ENCODE peak calls at places on chromosomes 16 and 17, in four cellular contexts. One of them, this sample, is unnamed.

GRCh38 chr16:73143681-73144370 is 95.9 kb upstream of the ZFHX3 start:
- DNase-seq in hepatocyte: no peak
- DNase-seq in thoracic aorta: no peak
- DNase-seq in SJSA1: peak; percentile 14
- DNase-seq in this sample: no peak

GRCh38 chr17:42525221-42525620 is 10.8 kb upstream of the NAGLU start:
- DNase-seq in hepatocyte: no peak
- DNase-seq in thoracic aorta: no peak
- DNase-seq in SJSA1: no peak
- DNase-seq in this sample: no peak

GRCh38 chr17:45235071-45236001 is 13.7 kb downstream of the FMNL1 start:
- DNase-seq in hepatocyte: peak; percentile 87
- DNase-seq in thoracic aorta: peak; percentile 30
- DNase-seq in SJSA1: peak; percentile 50
- DNase-seq in this sample: peak; percentile 93

GRCh38 chr16:87581867-87582220 is 20.5 kb upstream of the JPH3 start:
- DNase-seq in hepatocyte: peak; percentile 63
- DNase-seq in thoracic aorta: peak; percentile 77
- DNase-seq in SJSA1: peak; percentile 98
- DNase-seq in this sample: no peak

GRCh38 chr17:78789663-78790181 is 7.6 kb upstream of the CYTH1 start:
- DNase-seq in hepatocyte: peak; percentile 40
- DNase-seq in thoracic aorta: no peak
- DNase-seq in SJSA1: peak; percentile 80
- DNase-seq in this sample: no peak

GRCh38 chr17:9185688-9186289 is 164.5 kb downstream of the NTN1 start:
- DNase-seq in hepatocyte: no peak
- DNase-seq in thoracic aorta: no peak
- DNase-seq in SJSA1: no peak
- DNase-seq in this sample: no peak

GRCh38 chr16:65038125-65038524 is 83.7 kb downstream of the CDH11 start:
- DNase-seq in hepatocyte: peak; percentile 13
- DNase-seq in thoracic aorta: no peak
- DNase-seq in SJSA1: no peak
- DNase-seq in this sample: peak; percentile 32

GRCh38 chr16:27326738-27327585 is 13.2 kb downstream of the IL4R start:
- DNase-seq in hepatocyte: peak; percentile 88
- DNase-seq in thoracic aorta: peak; percentile 79
- DNase-seq in SJSA1: no peak
- DNase-seq in this sample: peak; percentile 93

GRCh38 chr17:57875109-57876022 is 25.5 kb upstream of the MRPS23 start:
- DNase-seq in hepatocyte: peak; percentile 93
- DNase-seq in thoracic aorta: peak; percentile 68
- DNase-seq in SJSA1: peak; percentile 99
- DNase-seq in this sample: peak; percentile 89

GRCh38 chr17:49708515-49709161 is 874 bp upstream of the SLC35B1 start:
- DNase-seq in hepatocyte: no peak
- DNase-seq in thoracic aorta: no peak
- DNase-seq in SJSA1: no peak
- DNase-seq in this sample: peak; percentile 67

GRCh38 chr16:82192665-82193064 is 22.6 kb upstream of the MPHOSPH6 start:
- DNase-seq in hepatocyte: no peak
- DNase-seq in thoracic aorta: no peak
- DNase-seq in SJSA1: peak; percentile 5
- DNase-seq in this sample: no peak

GRCh38 chr17:13562271-13562800 is 39.4 kb downstream of the HS3ST3A1 start:
- DNase-seq in hepatocyte: peak; percentile 58
- DNase-seq in thoracic aorta: no peak
- DNase-seq in SJSA1: no peak
- DNase-seq in this sample: no peak

GRCh38 chr16:46972429-46972970 is 974 bp downstream of the DNAJA2 start:
- DNase-seq in hepatocyte: peak; percentile 32
- DNase-seq in thoracic aorta: no peak
- DNase-seq in SJSA1: peak; percentile 1
- DNase-seq in this sample: peak; percentile 85

GRCh38 chr16:55146939-55147338 is 177.1 kb upstream of the IRX6 start:
- DNase-seq in hepatocyte: peak; percentile 13
- DNase-seq in thoracic aorta: no peak
- DNase-seq in SJSA1: no peak
- DNase-seq in this sample: no peak

GRCh38 chr17:50205111-50205821 is 3.8 kb upstream of the COL1A1 start:
- DNase-seq in hepatocyte: no peak
- DNase-seq in thoracic aorta: no peak
- DNase-seq in SJSA1: no peak
- DNase-seq in this sample: peak; percentile 43

GRCh38 chr16:22192261-22193133 is 13.6 kb upstream of the EEF2K start:
- DNase-seq in hepatocyte: peak; percentile 79
- DNase-seq in thoracic aorta: peak; percentile 22
- DNase-seq in SJSA1: peak; percentile 76
- DNase-seq in this sample: no peak

GRCh38 chr16:22194707-22195444 is 11.2 kb upstream of the EEF2K start:
- DNase-seq in hepatocyte: no peak
- DNase-seq in thoracic aorta: no peak
- DNase-seq in SJSA1: no peak
- DNase-seq in this sample: no peak

GRCh38 chr16:22191089-22191965 is 14.8 kb upstream of the EEF2K start:
- DNase-seq in hepatocyte: peak; percentile 99
- DNase-seq in thoracic aorta: peak; percentile 100
- DNase-seq in SJSA1: peak; percentile 99
- DNase-seq in this sample: peak; percentile 90

GRCh38 chr16:22191966-22192260 is 14.2 kb upstream of the EEF2K start:
- DNase-seq in hepatocyte: peak; percentile 39
- DNase-seq in thoracic aorta: no peak
- DNase-seq in SJSA1: no peak
- DNase-seq in this sample: no peak

DNA sequence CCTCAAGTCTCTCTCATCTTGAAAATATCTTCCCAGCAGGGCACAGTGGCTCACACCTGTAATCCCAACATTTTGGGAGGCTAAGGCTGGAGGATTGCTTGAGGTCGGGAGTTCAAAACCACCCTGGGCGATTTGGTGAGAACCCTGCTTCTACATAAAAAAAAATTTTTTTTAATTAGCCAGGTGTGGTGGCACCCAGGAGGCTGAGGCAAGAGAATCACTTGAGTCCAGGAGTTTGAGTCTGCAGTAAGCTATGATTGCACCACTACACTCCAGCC is 13.0 kb upstream of the EEF2K start:
- DNase-seq in hepatocyte: no peak
- DNase-seq in thoracic aorta: no peak
- DNase-seq in SJSA1: no peak
- DNase-seq in this sample: no peak
- H3K4me3 ChIP-seq in hepatocyte: no peak overlapping the region
- H3K4me3 ChIP-seq in thoracic aorta: no peak overlapping the region
- H3K4me3 ChIP-seq in SJSA1: no peak overlapping the region
- H3K4me3 ChIP-seq in this sample: no peak overlapping the region

GRCh38 chr17:67733371-67733770 is 15.6 kb downstream of the NOL11 start:
- DNase-seq in hepatocyte: no peak
- DNase-seq in thoracic aorta: no peak
- DNase-seq in SJSA1: no peak
- DNase-seq in this sample: peak; percentile 22
- H3K36me3 ChIP-seq in hepatocyte: no peaks in the 10 kb centered on the region
- H3K36me3 ChIP-seq in thoracic aorta: peaks cover 43% of the 10 kb centered on the region
- H3K36me3 ChIP-seq in SJSA1: peaks cover 95% of the 10 kb centered on the region
- H3K36me3 ChIP-seq in this sample: peaks cover 12% of the 10 kb centered on the region

DNA sequence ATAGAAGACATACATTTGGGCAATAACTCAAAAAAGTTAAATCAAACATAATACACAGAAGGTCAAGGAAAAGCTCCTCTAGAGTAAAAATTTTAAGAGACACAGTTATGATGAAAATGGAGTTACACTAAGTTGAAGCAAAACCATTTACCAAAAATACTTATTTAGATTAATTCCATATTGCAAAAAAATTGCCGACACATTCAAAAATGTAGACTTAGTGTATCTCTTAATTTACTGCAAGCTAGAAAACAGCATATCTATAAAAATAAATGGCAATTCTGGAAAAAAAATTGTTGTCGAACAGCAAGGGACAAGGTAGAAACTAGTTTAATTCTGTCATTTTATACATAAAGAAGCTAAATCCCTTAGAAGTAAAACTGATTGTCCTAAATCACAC is 248.7 kb upstream of the KIF2B start:
- DNase-seq in hepatocyte: no peak
- DNase-seq in thoracic aorta: no peak
- DNase-seq in SJSA1: no peak
- DNase-seq in this sample: no peak
- H3K4me3 ChIP-seq in hepatocyte: no peak overlapping the region
- H3K4me3 ChIP-seq in thoracic aorta: no peak overlapping the region
- H3K4me3 ChIP-seq in SJSA1: no peak overlapping the region
- H3K4me3 ChIP-seq in this sample: no peak overlapping the region

GRCh38 chr16:11689031-11689840 is 21.0 kb downstream of the SNN start:
- DNase-seq in hepatocyte: no peak
- DNase-seq in thoracic aorta: no peak
- DNase-seq in SJSA1: no peak
- DNase-seq in this sample: no peak

GRCh38 chr16:11685844-11686618 is 17.8 kb downstream of the SNN start:
- DNase-seq in hepatocyte: no peak
- DNase-seq in thoracic aorta: no peak
- DNase-seq in SJSA1: peak; percentile 46
- DNase-seq in this sample: no peak

GRCh38 chr16:11686713-11687112 is 18.5 kb downstream of the SNN start:
- DNase-seq in hepatocyte: no peak
- DNase-seq in thoracic aorta: no peak
- DNase-seq in SJSA1: no peak
- DNase-seq in this sample: no peak

GRCh38 chr16:11688520-11688886 is 20.2 kb downstream of the SNN start:
- DNase-seq in hepatocyte: no peak
- DNase-seq in thoracic aorta: no peak
- DNase-seq in SJSA1: no peak
- DNase-seq in this sample: no peak

DNA sequence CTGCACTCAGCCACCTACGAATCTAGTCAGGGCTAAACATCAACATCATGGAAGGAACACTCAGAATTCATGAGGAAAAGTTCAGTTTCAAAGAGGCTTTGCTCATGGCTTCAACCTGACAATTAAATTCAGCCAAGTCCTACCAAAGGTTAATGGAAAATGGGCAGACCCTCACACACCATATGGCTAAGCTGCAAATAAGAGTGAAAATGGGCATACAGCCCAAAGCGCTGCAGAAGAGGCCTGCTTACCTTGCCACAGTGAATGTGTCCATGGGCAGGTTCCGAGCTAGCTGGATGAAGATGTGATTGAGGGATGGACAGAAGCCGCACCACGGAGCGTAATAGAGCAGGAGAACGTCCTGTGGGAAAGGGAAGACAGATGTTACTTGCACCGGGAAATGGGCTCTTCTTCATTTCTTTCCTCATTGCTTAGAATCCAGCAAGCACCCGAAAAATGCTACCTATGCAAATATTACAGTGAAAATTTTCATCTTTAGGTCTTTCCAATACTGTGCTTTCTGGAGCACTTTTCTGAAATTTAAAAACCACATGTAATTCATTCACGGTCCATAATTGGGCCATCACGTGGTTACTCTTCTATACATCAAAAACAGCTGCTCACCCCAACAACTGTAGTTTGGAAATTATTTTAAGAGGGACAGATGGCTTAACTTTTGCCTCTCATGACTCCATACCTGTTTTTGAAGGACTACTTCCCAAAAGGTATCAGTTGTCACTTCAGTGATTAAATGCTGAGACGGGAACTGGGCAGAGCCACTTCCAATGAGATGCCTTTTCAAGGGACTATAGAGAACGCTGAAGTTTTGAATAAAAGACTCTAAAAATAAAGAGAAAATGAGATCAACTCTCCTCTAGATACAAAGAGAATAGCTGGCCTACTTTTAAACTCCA is 19.6 kb downstream of the SNN start:
- DNase-seq in hepatocyte: no peak
- DNase-seq in thoracic aorta: no peak
- DNase-seq in SJSA1: no peak
- DNase-seq in this sample: no peak
- H3K36me3 ChIP-seq in hepatocyte: no peaks in the 10 kb centered on the region
- H3K36me3 ChIP-seq in thoracic aorta: peaks cover 38% of the 10 kb centered on the region
- H3K36me3 ChIP-seq in SJSA1: peaks cover 60% of the 10 kb centered on the region
- H3K36me3 ChIP-seq in this sample: peaks cover 11% of the 10 kb centered on the region

GRCh38 chr16:56931769-56932587 is at the start of gene HERPUD1:
- DNase-seq in hepatocyte: peak; percentile 99
- DNase-seq in thoracic aorta: peak; percentile 89
- DNase-seq in SJSA1: peak; percentile 95
- DNase-seq in this sample: peak; percentile 99

GRCh38 chr16:56929639-56930038 is 2.3 kb upstream of the HERPUD1 start:
- DNase-seq in hepatocyte: no peak
- DNase-seq in thoracic aorta: no peak
- DNase-seq in SJSA1: no peak
- DNase-seq in this sample: no peak

GRCh38 chr16:56931253-56931768 is 631 bp upstream of the HERPUD1 start:
- DNase-seq in hepatocyte: peak; percentile 28
- DNase-seq in thoracic aorta: no peak
- DNase-seq in SJSA1: no peak
- DNase-seq in this sample: peak; percentile 57

GRCh38 chr16:56932588-56933265 is 785 bp downstream of the HERPUD1 start:
- DNase-seq in hepatocyte: peak; percentile 80
- DNase-seq in thoracic aorta: peak; percentile 54
- DNase-seq in SJSA1: peak; percentile 67
- DNase-seq in this sample: peak; percentile 64

DNA sequence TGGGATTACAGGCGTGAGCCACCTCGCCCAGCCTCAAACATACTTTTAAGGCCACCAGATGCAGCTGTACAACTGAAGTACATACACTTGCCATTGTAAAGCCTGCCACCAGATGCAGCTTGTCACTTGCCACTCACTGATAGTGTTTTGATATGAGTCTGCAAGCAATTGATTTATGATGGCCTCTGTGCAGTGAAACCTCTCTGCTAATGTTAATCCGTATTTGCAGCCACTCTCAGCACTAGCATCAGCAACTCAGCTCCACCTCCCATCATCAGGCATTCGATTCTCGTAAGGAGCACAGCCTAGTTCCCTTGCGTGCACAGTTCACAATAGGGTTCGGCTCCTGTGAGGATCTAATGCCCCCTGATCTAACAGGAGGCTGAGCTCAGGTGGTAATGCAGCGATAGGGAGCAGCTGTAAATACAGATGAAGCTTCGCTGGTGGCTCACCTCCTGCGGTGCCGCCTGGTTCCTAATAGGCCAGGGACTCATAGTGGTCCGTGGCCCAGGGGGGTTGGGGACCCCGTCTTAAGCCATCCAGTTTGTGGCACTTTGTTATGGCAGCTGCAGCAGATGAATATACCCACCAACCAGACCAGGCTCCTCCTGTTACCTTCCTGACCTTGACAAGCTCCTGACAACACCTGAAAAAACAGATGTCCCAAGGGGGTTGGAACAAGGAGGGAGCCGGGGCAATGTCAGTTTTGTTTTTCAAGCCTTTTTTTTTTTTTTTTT is 1.3 kb upstream of the HERPUD1 start:
- DNase-seq in hepatocyte: no peak
- DNase-seq in thoracic aorta: no peak
- DNase-seq in SJSA1: no peak
- DNase-seq in this sample: no peak
- H3K4me3 ChIP-seq in hepatocyte: no peak overlapping the region
- H3K4me3 ChIP-seq in thoracic aorta: no peak overlapping the region
- H3K4me3 ChIP-seq in SJSA1: no peak overlapping the region
- H3K4me3 ChIP-seq in this sample: no peak overlapping the region

GRCh38 chr16:14608604-14609003 is 21.5 kb downstream of the PARN start:
- DNase-seq in hepatocyte: no peak
- DNase-seq in thoracic aorta: no peak
- DNase-seq in SJSA1: no peak
- DNase-seq in this sample: no peak
- H3K36me3 ChIP-seq in hepatocyte: no peaks in the 10 kb centered on the region
- H3K36me3 ChIP-seq in thoracic aorta: peaks cover 51% of the 10 kb centered on the region
- H3K36me3 ChIP-seq in SJSA1: peaks cover 71% of the 10 kb centered on the region
- H3K36me3 ChIP-seq in this sample: peaks cover 10% of the 10 kb centered on the region

GRCh38 chr17:80608326-80608725 is 63.7 kb downstream of the RPTOR start:
- DNase-seq in hepatocyte: no peak
- DNase-seq in thoracic aorta: no peak
- DNase-seq in SJSA1: no peak
- DNase-seq in this sample: no peak
- H3K4me3 ChIP-seq in hepatocyte: no peak overlapping the region
- H3K4me3 ChIP-seq in thoracic aorta: no peak overlapping the region
- H3K4me3 ChIP-seq in SJSA1: no peak overlapping the region
- H3K4me3 ChIP-seq in this sample: no peak overlapping the region